ENCODE peak calls at places on chromosome 20, in four cellular contexts. B is CD4-positive, alpha-beta T cell; C is RWPE1; S is substantia nigra. G is an unnamed sample.
A peak's percentile ranks its signal among the peaks of the same experiment; 100 is the strongest.

GRCh38 chr20:32339116-32339515 is 19.0 kb upstream of the ASXL1 start:
- DNase-seq in B (no peak), C (no peak), S (no peak), G (no peak)

GRCh38 chr20:62211769-62212288 is 8.2 kb downstream of the HRH3 start:
- DNase-seq in B (no peak), C (no peak), S (no peak), G (no peak)

GRCh38 chr20:29298271-29298590 is 1959.2 kb upstream of the DEFB115 start:
- DNase-seq in B (no peak), C (no peak), S (no peak), G (no peak)

GRCh38 chr20:8589956-8590355 is 457.9 kb downstream of the PLCB1 start:
- DNase-seq in B (no peak), C (no peak), S (no peak), G (no peak)

GRCh38 chr20:14445310-14445709 is 107.9 kb upstream of the FLRT3 start:
- DNase-seq in B (no peak), C (peak; percentile 80), S (no peak), G (peak; percentile 95)

GRCh38 chr20:14334306-14334930 is 3.0 kb downstream of the FLRT3 start:
- DNase-seq in B (no peak), C (peak; percentile 51), S (peak; percentile 53), G (peak; percentile 72)

GRCh38 chr20:11807070-11807741 is 110.5 kb upstream of the BTBD3 start:
- DNase-seq in B (no peak), C (peak; percentile 61), S (no peak), G (peak; percentile 69)

GRCh38 chr20:10659651-10660601 is 13.9 kb downstream of the JAG1 start:
- DNase-seq in B (no peak), C (no peak), S (no peak), G (no peak)

GRCh38 chr20:59988141-59988540 is 29.9 kb downstream of the CDH26 start:
- DNase-seq in B (no peak), C (peak; percentile 92), S (no peak), G (peak; percentile 63)

GRCh38 chr20:48621256-48622078 is 206.3 kb downstream of the PREX1 start:
- DNase-seq in B (no peak), C (peak; percentile 91), S (no peak), G (peak; percentile 67)

GRCh38 chr20:58228484-58229197 is at the start of gene ANKRD60:
- DNase-seq in B (peak; percentile 79), C (no peak), S (no peak), G (no peak)

GRCh38 chr20:37845878-37846277 is 57.0 kb upstream of the VSTM2L start:
- DNase-seq in B (no peak), C (no peak), S (no peak), G (no peak)

GRCh38 chr20:49345538-49345937 is 67.7 kb upstream of the ZNFX1 start:
- DNase-seq in B (no peak), C (peak; percentile 95), S (no peak), G (no peak)

GRCh38 chr20:9503530-9504251 is 10.7 kb upstream of the LAMP5 start:
- DNase-seq in B (no peak), C (no peak), S (peak; percentile 21), G (peak; percentile 2)

GRCh38 chr20:9179867-9180266 is 111.0 kb downstream of the PLCB4 start:
- DNase-seq in B (no peak), C (no peak), S (no peak), G (no peak)

GRCh38 chr20:49889245-49889942 is 25.9 kb downstream of the SPATA2 start:
- DNase-seq in B (no peak), C (no peak), S (no peak), G (no peak)

GRCh38 chr20:34064286-34064685 is 47.8 kb downstream of the EIF2S2 start:
- DNase-seq in B (no peak), C (no peak), S (no peak), G (no peak)

GRCh38 chr20:23358563-23358906 is 3.4 kb upstream of the GZF1 start:
- DNase-seq in B (no peak), C (no peak), S (no peak), G (no peak)